ENCODE peak calls at places on chromosomes 13 and 19, in seven cellular contexts. L, D, J, W, Y, I and U are unnamed samples.

GRCh38 chr19:294341-294818 is 3.2 kb upstream of the PLPP2 start:
- DNase-seq in L (no peak), D (no peak), J (no peak), W (no peak), Y (no peak), I (peak; percentile 72), U (no peak)

GRCh38 chr19:33796164-33797100 is at the start of gene KCTD15:
- DNase-seq in L (peak; percentile 30), D (no peak), J (no peak), W (no peak), Y (no peak), I (peak; percentile 84), U (no peak)

GRCh38 chr13:51895906-51896888 is 34.4 kb downstream of the CCDC70 start:
- DNase-seq in L (peak; percentile 41), D (no peak), J (no peak), W (peak; percentile 30), Y (peak; percentile 40), I (no peak), U (no peak)

GRCh38 chr19:10864538-10864899 is 6.8 kb upstream of the CARM1 start:
- DNase-seq in L (peak; percentile 74), D (peak; percentile 64), J (peak; percentile 66), W (peak; percentile 82), Y (no peak), I (peak; percentile 96), U (peak; percentile 93)

GRCh38 chr19:801030-801860 is 4.0 kb downstream of the PTBP1 start:
- DNase-seq in L (no peak), D (peak; percentile 64), J (no peak), W (no peak), Y (no peak), I (peak; percentile 93), U (no peak)

GRCh38 chr19:55070755-55071502 is 4.7 kb upstream of the EPS8L1 start:
- DNase-seq in L (no peak), D (peak; percentile 47), J (no peak), W (no peak), Y (no peak), I (no peak), U (no peak)

GRCh38 chr13:101267656-101268055 is 148.7 kb downstream of the NALCN start:
- DNase-seq in L (no peak), D (peak; percentile 26), J (no peak), W (no peak), Y (no peak), I (no peak), U (no peak)

GRCh38 chr19:14433454-14434156 is 499 bp downstream of the PKN1 start:
- DNase-seq in L (peak; percentile 49), D (no peak), J (peak; percentile 39), W (peak; percentile 61), Y (no peak), I (no peak), U (no peak)

GRCh38 chr19:47283405-47284059 is 8.8 kb downstream of the INAFM1 start:
- DNase-seq in L (no peak), D (no peak), J (no peak), W (no peak), Y (no peak), I (no peak), U (no peak)

GRCh38 chr19:38868551-38868950 is 9.5 kb downstream of the RINL start:
- DNase-seq in L (no peak), D (no peak), J (no peak), W (no peak), Y (no peak), I (no peak), U (no peak)

GRCh38 chr19:13010992-13011652 is 15.8 kb downstream of the NFIX start:
- DNase-seq in L (no peak), D (no peak), J (no peak), W (no peak), Y (no peak), I (no peak), U (no peak)

GRCh38 chr13:113364371-113364932 is 522 bp upstream of the GRTP1 start:
- DNase-seq in L (no peak), D (peak; percentile 76), J (no peak), W (no peak), Y (no peak), I (no peak), U (peak; percentile 9)

GRCh38 chr19:29287061-29287460 is 74.1 kb upstream of the UQCRFS1 start:
- DNase-seq in L (no peak), D (no peak), J (peak; percentile 32), W (no peak), Y (no peak), I (no peak), U (no peak)

GRCh38 chr13:109616021-109616420 is 170.4 kb downstream of the IRS2 start:
- DNase-seq in L (no peak), D (no peak), J (no peak), W (no peak), Y (no peak), I (no peak), U (no peak)

GRCh38 chr13:59587030-59587429 is 576.7 kb downstream of the DIAPH3 start:
- DNase-seq in L (no peak), D (no peak), J (no peak), W (no peak), Y (no peak), I (no peak), U (no peak)

GRCh38 chr19:9043524-9043923 is 33.3 kb upstream of the MUC16 start:
- DNase-seq in L (no peak), D (no peak), J (no peak), W (no peak), Y (no peak), I (no peak), U (no peak)

GRCh38 chr13:98228661-98229349 is 51.7 kb upstream of the RNF113B start:
- DNase-seq in L (no peak), D (no peak), J (no peak), W (no peak), Y (no peak), I (no peak), U (no peak)

GRCh38 chr13:45704211-45704739 is 2.2 kb downstream of the CBY2 start:
- DNase-seq in L (no peak), D (no peak), J (no peak), W (no peak), Y (no peak), I (no peak), U (no peak)